ENCODE peak calls at places on chromosomes 3 and 15, in five cellular contexts. T, Z, P, E and W are unnamed samples.

GRCh38 chr15:101520395-101520794 is 30.9 kb upstream of the PCSK6 start:
- DNase-seq in P (no peak), Z (no peak), E (no peak), T (no peak), W (no peak)

GRCh38 chr3:4741404-4742307 is 237.6 kb upstream of the BHLHE40 start:
- DNase-seq in E (peak), T (peak), Z (peak), P (no peak), W (peak)

GRCh38 chr3:52793702-52794611 is 639 bp upstream of the ITIH3 start:
- DNase-seq in Z (no peak), E (no peak), P (peak), T (no peak), W (no peak)

GRCh38 chr3:196585044-196585757 is 16.7 kb downstream of the FBXO45 start:
- DNase-seq in P (no peak), Z (no peak), T (no peak), E (no peak), W (peak)

GRCh38 chr3:52895416-52895815 is 1.9 kb downstream of the STIMATE start:
- DNase-seq in T (no peak), P (no peak), Z (no peak), E (no peak), W (no peak)

GRCh38 chr3:101501783-101502182 is 11.2 kb downstream of the SENP7 start:
- DNase-seq in E (no peak), Z (no peak), P (no peak), T (no peak), W (no peak)

GRCh38 chr3:120615863-120616599 is 19.9 kb downstream of the NDUFB4 start:
- DNase-seq in Z (no peak), E (no peak), T (peak), P (no peak), W (peak)

GRCh38 chr3:149376728-149377407 is 581 bp downstream of the TM4SF1 start:
- DNase-seq in T (no peak), P (no peak), E (no peak), Z (no peak), W (peak)

GRCh38 chr3:161413855-161414210 is 42.5 kb upstream of the SPTSSB start:
- DNase-seq in Z (no peak), T (no peak), P (no peak), E (no peak), W (no peak)

GRCh38 chr3:46902188-46902631 is 24.7 kb downstream of the PTH1R start:
- DNase-seq in P (no peak), T (no peak), Z (no peak), E (no peak), W (no peak)
- H3K4me3 ChIP-seq in P (no peak), T (no peak), Z (no peak), E (no peak), W (no peak)

GRCh38 chr3:66149269-66149668 is 71.5 kb upstream of the SLC25A26 start:
- DNase-seq in T (no peak), Z (no peak), E (no peak), P (no peak), W (peak)
- TF ChIP-seq CTCF in T (no peak), Z (no peak), E (no peak), P (no peak), W (no peak)

DNA sequence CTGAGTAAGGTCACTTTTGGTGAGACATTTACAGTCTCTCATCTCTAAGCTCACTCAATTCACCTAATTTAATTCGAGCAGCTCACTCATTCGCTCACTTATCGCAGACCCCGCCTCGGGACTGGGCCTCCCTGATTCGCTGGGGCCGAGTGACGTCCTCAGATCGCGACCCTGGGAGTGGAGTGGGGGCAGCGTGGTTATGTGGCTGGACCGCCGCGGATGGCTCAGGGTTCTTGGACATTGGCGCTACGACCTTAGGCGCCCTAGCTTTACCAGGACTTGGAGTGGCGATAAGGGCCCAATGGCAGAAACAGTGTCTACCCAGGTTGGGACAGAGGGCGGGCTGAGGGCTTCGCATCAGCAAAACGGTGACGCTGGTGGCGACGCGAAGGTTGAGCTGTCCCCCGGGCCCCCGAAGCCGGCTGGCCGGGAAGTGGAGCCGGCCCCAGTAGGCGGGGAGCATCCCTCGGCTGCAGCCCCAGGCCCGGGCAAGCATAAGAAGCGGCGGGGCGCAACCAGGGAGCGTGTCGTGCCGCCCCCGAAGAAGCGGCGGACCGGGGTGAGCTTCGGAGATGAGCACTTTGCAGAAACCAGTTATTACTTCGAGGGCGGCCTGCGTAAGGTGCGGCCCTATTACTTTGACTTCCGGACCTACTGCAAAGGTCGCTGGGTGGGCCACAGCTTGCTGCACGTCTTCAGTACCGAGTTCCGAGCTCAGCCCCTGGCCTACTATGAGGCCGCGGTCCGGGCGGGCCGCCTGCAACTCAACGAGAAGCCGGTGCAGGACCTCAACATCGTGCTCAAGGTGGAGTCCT is at the start of gene RPUSD2:
- DNase-seq in T (peak), Z (peak), P (peak), E (peak), W (peak)
- H3K4me3 ChIP-seq in T (peak), Z (peak), P (peak), E (peak), W (peak)

GRCh38 chr15:67416891-67417290 is 104.0 kb upstream of the C15orf61 start:
- DNase-seq in P (no peak), Z (no peak), T (no peak), E (no peak), W (no peak)

GRCh38 chr15:67419705-67420104 is 101.2 kb upstream of the C15orf61 start:
- DNase-seq in P (no peak), Z (no peak), E (no peak), T (no peak), W (no peak)

GRCh38 chr15:67421105-67421504 is 99.8 kb upstream of the C15orf61 start:
- DNase-seq in E (no peak), T (no peak), P (no peak), Z (no peak), W (no peak)

GRCh38 chr15:67420137-67420536 is 100.8 kb upstream of the C15orf61 start:
- DNase-seq in P (no peak), T (no peak), Z (no peak), E (no peak), W (no peak)

DNA sequence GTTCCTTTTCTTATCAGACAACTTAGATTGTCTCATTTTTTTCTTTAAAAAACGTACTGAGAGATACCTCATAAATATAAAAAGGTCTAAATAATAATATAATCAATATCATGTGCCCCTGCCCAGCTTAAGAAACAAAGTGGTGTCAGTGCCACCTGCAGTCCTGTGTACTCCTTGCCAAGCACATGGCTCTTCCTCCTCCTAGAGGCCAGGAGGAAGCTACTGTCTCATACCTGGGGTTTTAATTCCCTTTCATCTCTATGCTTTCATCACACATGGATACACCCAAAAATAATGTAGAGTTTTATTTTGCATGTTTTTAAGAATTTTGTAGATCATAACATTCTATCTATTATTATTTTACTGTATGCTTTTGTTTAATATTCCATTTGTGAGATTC is 98.6 kb upstream of the C15orf61 start:
- DNase-seq in P (no peak), Z (no peak), E (no peak), T (no peak), W (no peak)
- TF ChIP-seq CTCF in P (no peak), Z (no peak), E (peak), T (no peak), W (peak)

DNA sequence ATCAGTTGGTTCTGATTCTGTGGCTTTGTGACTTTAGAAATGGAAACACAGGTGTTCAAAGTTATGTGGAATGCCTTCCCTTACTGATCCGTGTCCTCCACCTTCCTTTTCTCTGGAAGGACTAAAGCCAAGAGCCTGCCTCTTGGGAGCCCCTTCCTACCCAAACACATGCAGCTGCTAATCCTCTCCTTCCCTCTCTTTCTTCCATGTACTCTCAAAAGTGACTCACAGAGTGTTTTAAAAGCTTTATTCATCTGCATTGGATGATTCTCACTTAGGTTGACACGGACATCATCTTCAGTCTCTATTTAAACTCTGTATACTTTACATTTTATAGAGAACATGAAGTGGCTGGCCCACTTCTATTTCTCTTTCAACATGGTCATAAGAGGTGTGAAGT is 856.4 kb upstream of the ARPP21 start:
- DNase-seq in Z (no peak), T (no peak), P (no peak), E (no peak), W (no peak)
- H3K4me3 ChIP-seq in Z (no peak), T (no peak), P (no peak), E (no peak), W (no peak)

GRCh38 chr3:14398801-14399114 is 3.6 kb upstream of the SLC6A6 start:
- DNase-seq in P (no peak), Z (no peak), E (no peak), T (no peak), W (no peak)
- TF ChIP-seq CTCF in P (no peak), Z (no peak), E (no peak), T (no peak), W (no peak)

GRCh38 chr3:73621388-73621787 is 3.4 kb downstream of the PDZRN3 start:
- DNase-seq in E (no peak), T (no peak), P (no peak), Z (peak), W (peak)
- H3K4me3 ChIP-seq in E (peak), T (peak), P (peak), Z (peak), W (peak)

GRCh38 chr3:150703756-150704344 is at the start of gene ERICH6:
- DNase-seq in P (peak), E (peak), Z (peak), T (peak), W (peak)
- TF ChIP-seq CTCF in P (peak), E (peak), Z (no peak), T (no peak), W (peak)

DNA sequence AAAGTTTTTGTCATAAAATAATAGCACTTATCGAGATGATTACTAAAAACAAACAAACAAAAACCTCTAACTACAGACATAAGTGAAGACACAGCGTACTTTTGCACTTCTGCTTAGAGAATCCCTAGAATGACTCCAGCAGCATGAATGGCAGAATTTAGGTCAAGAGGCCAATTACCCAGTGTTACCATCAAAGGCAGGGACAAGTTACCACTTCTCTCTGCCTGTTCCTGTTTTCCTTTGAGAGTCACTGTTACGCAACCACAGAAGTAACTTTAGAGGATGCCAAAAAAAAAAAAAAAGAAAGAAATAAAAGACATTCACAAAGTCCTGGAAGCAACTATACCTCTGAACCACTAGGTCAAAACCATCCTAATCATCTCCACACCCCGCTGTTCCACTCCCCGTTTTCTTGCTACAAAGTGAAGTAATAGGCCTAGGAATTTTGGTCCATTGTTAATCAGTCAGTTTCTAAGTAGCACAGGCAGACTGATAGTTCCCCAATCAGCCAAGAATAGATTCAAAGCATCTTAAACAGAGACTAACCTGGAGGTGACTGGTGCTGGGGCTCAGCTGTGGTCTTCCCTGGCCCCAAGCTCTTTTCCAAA is 41.9 kb downstream of the FMN1 start:
- DNase-seq in Z (no peak), P (no peak), E (peak), T (no peak), W (peak)
- H3K4me3 ChIP-seq in Z (no peak), P (no peak), E (no peak), T (no peak), W (no peak)

GRCh38 chr15:32935139-32935538 is 217.3 kb downstream of the GREM1 start:
- DNase-seq in E (no peak), T (no peak), P (no peak), Z (no peak), W (no peak)

GRCh38 chr15:32941823-32942222 is 224.0 kb downstream of the GREM1 start:
- DNase-seq in T (no peak), P (no peak), Z (no peak), E (no peak), W (no peak)

GRCh38 chr15:32933241-32933640 is 215.4 kb downstream of the GREM1 start:
- DNase-seq in E (no peak), T (no peak), Z (no peak), P (no peak), W (no peak)

GRCh38 chr15:32936283-32936918 is 218.6 kb downstream of the GREM1 start:
- DNase-seq in T (no peak), P (no peak), E (peak), Z (peak), W (peak)
- TF ChIP-seq CTCF in T (peak), P (peak), E (peak), Z (peak), W (peak)